ENCODE peak calls at places on chromosomes 11 and 22, in five cellular contexts. K, D, A, G and R are unnamed samples.

GRCh38 chr22:31490496-31490925 is 869 bp upstream of the EIF4ENIF1 start:
- DNase-seq in D (peak; percentile 66), A (peak; percentile 42), G (peak; percentile 15), K (peak; percentile 32), R (peak; percentile 66)

GRCh38 chr11:126603486-126603885 is 248.0 kb downstream of the ST3GAL4 start:
- DNase-seq in K (no peak), A (no peak), D (no peak), G (no peak), R (no peak)

GRCh38 chr11:119316017-119316728 is 757 bp downstream of the MCAM start:
- DNase-seq in A (no peak), K (no peak), D (no peak), G (peak; percentile 57), R (no peak)

GRCh38 chr22:45358127-45358526 is 48.4 kb downstream of the FAM118A start:
- DNase-seq in A (no peak), D (no peak), G (no peak), K (no peak), R (no peak)

GRCh38 chr22:36236338-36237319 is 2.7 kb downstream of the APOL2 start:
- DNase-seq in A (no peak), G (no peak), D (no peak), K (no peak), R (no peak)

GRCh38 chr11:88167853-88168252 is 7.4 kb downstream of the RAB38 start:
- DNase-seq in G (no peak), K (no peak), D (no peak), A (no peak), R (no peak)

GRCh38 chr22:19626666-19627065 is 87.6 kb upstream of the SEPTIN5 start:
- DNase-seq in G (no peak), D (no peak), A (no peak), K (no peak), R (no peak)

GRCh38 chr11:66956689-66957290 is 1.4 kb downstream of the PC start:
- DNase-seq in D (peak; percentile 9), G (peak; percentile 37), K (peak; percentile 80), A (no peak), R (no peak)

GRCh38 chr11:101860694-101861371 is 54.0 kb upstream of the CEP126 start:
- DNase-seq in A (peak; percentile 62), K (peak; percentile 73), G (no peak), D (peak; percentile 31), R (peak; percentile 44)

GRCh38 chr11:96204366-96204659 is 138.7 kb downstream of the MAML2 start:
- DNase-seq in K (no peak), D (no peak), A (no peak), G (no peak), R (no peak)

GRCh38 chr11:134988495-134988894 is 576.5 kb upstream of the B3GAT1 start:
- DNase-seq in K (no peak), A (no peak), D (no peak), G (no peak), R (no peak)

GRCh38 chr11:2382927-2383822 is 6.1 kb downstream of the CD81 start:
- DNase-seq in K (no peak), G (no peak), D (no peak), A (no peak), R (no peak)

GRCh38 chr11:59556115-59556882 is 45.0 kb downstream of the OR4D9 start:
- DNase-seq in D (peak; percentile 64), G (peak; percentile 27), A (no peak), K (peak; percentile 92), R (no peak)

GRCh38 chr11:64594159-64594939 is 3.3 kb downstream of the SLC22A12 start:
- DNase-seq in K (no peak), A (no peak), D (no peak), G (no peak), R (no peak)

GRCh38 chr22:39895682-39896081 is 2.1 kb upstream of the ENTHD1 start:
- DNase-seq in D (no peak), A (no peak), K (no peak), G (no peak), R (no peak)